ENCODE peak calls at places on chromosomes 7 and 10, in eight cellular contexts. C, D, H, R, Z, P, V and F are unnamed samples.

GRCh38 chr10:131248376-131249165 is 63.0 kb downstream of the TCERG1L start:
- DNase-seq in C (no peak), D (no peak), H (peak; percentile 70), R (no peak), Z (no peak), P (peak; percentile 54), V (no peak), F (no peak)

GRCh38 chr10:132459252-132460028 is 62.4 kb downstream of the PWWP2B start:
- DNase-seq in C (peak; percentile 48), D (no peak), H (peak; percentile 76), R (no peak), Z (no peak), P (no peak), V (no peak), F (no peak)

GRCh38 chr7:5636914-5637313 is 144.5 kb downstream of the RNF216 start:
- DNase-seq in C (peak; percentile 24), D (peak; percentile 36), H (peak; percentile 74), R (no peak), Z (peak; percentile 93), P (no peak), V (peak; percentile 93), F (no peak)

GRCh38 chr7:41574377-41574776 is 128.5 kb downstream of the INHBA start:
- DNase-seq in C (no peak), D (no peak), H (no peak), R (no peak), Z (peak; percentile 15), P (no peak), V (no peak), F (no peak)

GRCh38 chr7:73978681-73979563 is 49.1 kb upstream of the ELN start:
- DNase-seq in C (peak; percentile 87), D (peak; percentile 49), H (peak; percentile 79), R (peak; percentile 67), Z (no peak), P (peak; percentile 81), V (peak; percentile 83), F (peak; percentile 62)

GRCh38 chr7:131649003-131649541 is 92.6 kb upstream of the PODXL start:
- DNase-seq in C (no peak), D (peak; percentile 54), H (peak; percentile 60), R (no peak), Z (no peak), P (no peak), V (no peak), F (no peak)

GRCh38 chr7:15016726-15017125 is 114.2 kb upstream of the DGKB start:
- DNase-seq in C (no peak), D (no peak), H (no peak), R (no peak), Z (no peak), P (no peak), V (no peak), F (no peak)

GRCh38 chr7:25846722-25847121 is 305.3 kb upstream of the NFE2L3 start:
- DNase-seq in C (peak; percentile 64), D (no peak), H (no peak), R (no peak), Z (peak; percentile 85), P (no peak), V (peak; percentile 88), F (no peak)

GRCh38 chr10:69769395-69769989 is 32.2 kb upstream of the COL13A1 start:
- DNase-seq in C (peak; percentile 51), D (peak; percentile 40), H (no peak), R (no peak), Z (peak; percentile 93), P (no peak), V (no peak), F (no peak)

GRCh38 chr7:2719007-2719406 is 31.0 kb downstream of the AMZ1 start:
- DNase-seq in C (no peak), D (peak; percentile 62), H (peak; percentile 88), R (peak; percentile 55), Z (no peak), P (no peak), V (no peak), F (peak; percentile 55)

GRCh38 chr10:128990986-128991385 is 476.1 kb upstream of the MGMT start:
- DNase-seq in C (no peak), D (no peak), H (peak; percentile 69), R (no peak), Z (no peak), P (no peak), V (peak; percentile 62), F (no peak)

GRCh38 chr7:142440219-142441073 is 182.6 kb upstream of the PRSS58 start:
- DNase-seq in C (no peak), D (no peak), H (no peak), R (no peak), Z (peak; percentile 85), P (no peak), V (no peak), F (no peak)

GRCh38 chr10:128958881-128959690 is 508.0 kb upstream of the MGMT start:
- DNase-seq in C (no peak), D (peak; percentile 30), H (no peak), R (no peak), Z (no peak), P (no peak), V (no peak), F (no peak)

GRCh38 chr7:29840701-29841100 is 34.4 kb downstream of the WIPF3 start:
- DNase-seq in C (no peak), D (no peak), H (no peak), R (no peak), Z (no peak), P (no peak), V (no peak), F (no peak)

GRCh38 chr10:33392706-33393105 is 58.2 kb upstream of the NRP1 start:
- DNase-seq in C (no peak), D (no peak), H (no peak), R (no peak), Z (no peak), P (no peak), V (no peak), F (no peak)

GRCh38 chr10:110833234-110833940 is 38.3 kb upstream of the PDCD4 start:
- DNase-seq in C (no peak), D (no peak), H (no peak), R (no peak), Z (no peak), P (no peak), V (no peak), F (no peak)

GRCh38 chr10:90966146-90966545 is 45.3 kb upstream of the ANKRD1 start:
- DNase-seq in C (no peak), D (no peak), H (no peak), R (no peak), Z (no peak), P (no peak), V (no peak), F (no peak)

GRCh38 chr7:54878339-54878738 is 119.3 kb upstream of the SEC61G start:
- DNase-seq in C (no peak), D (no peak), H (no peak), R (no peak), Z (peak; percentile 35), P (no peak), V (no peak), F (no peak)

GRCh38 chr7:43784030-43785001 is 25.8 kb downstream of the BLVRA start:
- DNase-seq in C (no peak), D (no peak), H (no peak), R (no peak), Z (no peak), P (peak; percentile 72), V (peak; percentile 32), F (peak; percentile 86)
- H3K4me3 ChIP-seq in C (no peak overlapping the region), D (no peak overlapping the region), H (no peak overlapping the region), R (no peak overlapping the region), Z (no peak overlapping the region), P (no peak overlapping the region), V (no peak overlapping the region), F (no peak overlapping the region)

DNA sequence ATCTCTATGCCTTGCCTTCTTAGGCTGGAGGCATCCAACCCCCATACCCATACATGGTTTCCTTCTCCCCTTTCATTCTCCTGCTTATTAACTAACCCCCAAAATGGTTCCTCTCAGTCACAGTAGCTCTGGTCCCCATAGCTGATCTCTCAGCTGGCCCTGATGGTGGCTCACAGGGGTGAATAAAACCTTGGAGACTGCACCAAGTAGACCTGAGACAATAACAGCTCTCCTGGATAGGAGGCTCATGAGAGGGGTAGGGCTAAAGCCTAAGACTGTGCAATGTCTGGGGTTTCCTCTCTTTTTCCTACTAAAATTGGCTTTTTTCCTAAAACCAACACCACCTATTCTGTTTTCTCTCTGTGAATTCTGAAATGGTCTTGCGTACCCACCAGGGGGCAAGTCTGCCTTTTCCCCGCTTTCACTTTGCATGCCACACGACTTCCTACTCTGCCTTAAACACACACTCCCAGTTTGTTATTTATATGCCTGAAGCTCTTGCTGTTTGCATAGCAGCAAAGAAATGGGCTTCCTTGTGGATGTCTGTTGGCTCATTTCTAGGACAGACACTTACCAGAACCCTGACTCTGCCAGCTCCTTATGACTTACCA is 18.4 kb upstream of the PON1 start:
- DNase-seq in C (no peak), D (peak; percentile 16), H (no peak), R (no peak), Z (peak; percentile 8), P (no peak), V (no peak), F (no peak)
- TF ChIP-seq CTCF in C (no peak), D (peak; percentile 22), H (no peak), R (no peak), Z (peak; percentile 22), P (no peak), V (no peak), F (no peak)

DNA sequence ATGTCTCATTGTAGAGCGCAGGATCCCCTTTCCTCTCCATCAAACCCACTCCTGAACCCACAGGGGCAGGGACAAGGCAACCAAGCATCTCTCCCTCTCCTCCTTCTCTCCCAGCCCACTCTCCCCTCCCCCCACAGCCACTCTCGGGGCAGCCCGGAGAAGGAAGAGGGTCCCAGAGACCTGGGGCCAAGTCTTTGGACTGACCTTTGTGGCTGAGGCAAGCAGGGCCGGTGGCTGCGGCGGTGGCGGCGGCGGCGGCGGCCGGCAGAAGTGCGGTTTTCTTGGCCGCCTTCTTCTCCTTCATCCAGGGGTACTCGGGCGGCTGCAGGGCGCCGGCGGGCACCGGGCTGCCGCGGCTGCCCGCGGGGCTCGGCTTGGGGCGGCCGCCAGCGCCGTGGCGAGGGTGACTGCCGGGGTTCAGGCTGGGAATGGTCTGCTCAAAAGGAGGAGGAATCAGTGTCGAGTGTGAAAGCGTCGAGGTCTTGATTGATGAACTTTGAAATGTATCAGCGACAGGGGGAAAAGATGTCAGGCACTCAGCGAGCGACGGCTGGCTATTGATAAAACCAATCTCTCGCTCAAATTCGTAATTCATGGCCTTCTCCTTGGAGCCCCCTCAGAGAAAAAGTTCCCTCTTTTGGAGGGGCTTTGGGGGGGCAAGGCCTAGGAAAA is 441 bp downstream of the HOXA2 start:
- DNase-seq in C (no peak), D (peak; percentile 59), H (no peak), R (no peak), Z (no peak), P (no peak), V (no peak), F (no peak)
- H3K4me3 ChIP-seq in C (no peak overlapping the region), D (no peak overlapping the region), H (peak overlapping the region; percentile 42), R (no peak overlapping the region), Z (peak overlapping the region; percentile 57), P (peak overlapping the region; percentile 91), V (no peak overlapping the region), F (no peak overlapping the region)

DNA sequence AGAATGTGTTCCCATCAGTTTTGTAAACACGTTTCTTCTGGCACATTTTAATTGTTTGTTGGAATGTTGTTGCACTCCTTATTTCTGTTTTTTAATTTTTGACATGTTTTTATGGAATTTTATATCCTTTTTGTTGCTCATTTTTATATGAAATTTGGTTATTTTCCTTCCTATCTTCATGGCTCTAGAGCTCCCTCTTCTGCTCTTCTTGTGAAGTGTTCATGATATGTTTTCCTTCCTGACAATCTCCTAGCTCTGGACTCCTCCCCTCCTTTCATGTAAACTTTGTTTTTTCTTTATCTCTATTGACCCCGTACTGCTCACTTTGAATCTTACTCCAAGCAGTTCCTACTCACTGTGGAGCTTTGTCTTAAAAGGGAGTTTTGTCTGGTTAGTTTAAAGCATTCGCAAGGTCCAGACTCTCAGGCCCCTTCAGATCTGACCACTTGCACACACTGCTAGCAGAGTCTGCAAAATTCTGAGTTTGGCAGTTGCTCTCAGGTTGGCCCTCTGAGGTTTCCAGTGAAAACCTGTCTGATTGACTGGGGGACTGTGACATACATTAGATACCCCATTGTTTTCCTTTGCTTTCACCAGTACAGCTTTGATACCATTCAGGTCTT is 149.4 kb downstream of the XPNPEP1 start:
- DNase-seq in C (no peak), D (peak; percentile 48), H (no peak), R (peak; percentile 31), Z (peak; percentile 42), P (no peak), V (no peak), F (peak; percentile 34)
- TF ChIP-seq CTCF in C (peak; percentile 24), D (peak; percentile 79), H (no peak), R (peak; percentile 86), Z (peak; percentile 62), P (peak; percentile 46), V (no peak), F (peak; percentile 39)